ENCODE peak calls at places on chromosomes 6 and 20, in five cellular contexts. M, E, W, V and A are unnamed samples.

GRCh38 chr6:107124934-107125348 is 9.6 kb upstream of the BEND3 start:
- DNase-seq in E (no peak), M (no peak), W (peak), V (no peak), A (no peak)

GRCh38 chr6:100553243-100553642 is 88.5 kb upstream of the SIM1 start:
- DNase-seq in V (no peak), E (no peak), M (no peak), W (no peak), A (no peak)

GRCh38 chr20:8735014-8735413 is 333.9 kb upstream of the PLCB4 start:
- DNase-seq in V (no peak), E (no peak), M (no peak), W (no peak), A (no peak)

GRCh38 chr6:145731432-145731831 is 3.9 kb downstream of the EPM2A start:
- DNase-seq in V (no peak), W (no peak), M (no peak), E (no peak), A (peak)

GRCh38 chr6:11346516-11346915 is 114.0 kb upstream of the NEDD9 start:
- DNase-seq in E (no peak), V (no peak), W (no peak), M (no peak), A (no peak)

GRCh38 chr6:83051386-83052172 is 14.1 kb downstream of the UBE3D start:
- DNase-seq in V (no peak), E (no peak), W (no peak), M (no peak), A (no peak)

GRCh38 chr20:24828992-24829648 is 119.9 kb upstream of the CST7 start:
- DNase-seq in W (no peak), E (no peak), V (no peak), M (no peak), A (no peak)

GRCh38 chr20:20690676-20691476 is 21.6 kb downstream of the RALGAPA2 start:
- DNase-seq in V (peak), E (no peak), W (no peak), M (no peak), A (no peak)

GRCh38 chr20:4713401-4713800 is 8.3 kb upstream of the PRND start:
- DNase-seq in M (no peak), W (no peak), V (no peak), E (no peak), A (no peak)

GRCh38 chr6:816510-817084 is 123.7 kb upstream of the EXOC2 start:
- DNase-seq in V (peak), E (no peak), W (no peak), M (no peak), A (no peak)

GRCh38 chr6:79589701-79590100 is 41.4 kb upstream of the SH3BGRL2 start:
- DNase-seq in E (no peak), V (no peak), M (no peak), W (no peak), A (no peak)

GRCh38 chr20:2671977-2672376 is 8.0 kb upstream of the IDH3B start:
- DNase-seq in E (no peak), M (no peak), W (peak), V (peak), A (no peak)

GRCh38 chr6:27145731-27146455 is 101.6 kb upstream of the PRSS16 start:
- DNase-seq in M (peak), V (peak), W (peak), E (no peak), A (peak)

GRCh38 chr6:47076422-47077344 is 34.6 kb upstream of the ADGRF1 start:
- DNase-seq in M (no peak), V (no peak), W (no peak), E (no peak), A (no peak)

GRCh38 chr6:44257753-44258324 is 511 bp upstream of the SLC35B2 start:
- DNase-seq in W (no peak), V (no peak), M (no peak), E (no peak), A (no peak)

GRCh38 chr6:88870728-88871330 is 92.6 kb downstream of the RNGTT start:
- DNase-seq in V (no peak), E (peak), W (peak), M (peak), A (no peak)

GRCh38 chr20:33947709-33948295 is 45.9 kb upstream of the RALY start:
- DNase-seq in M (peak), V (no peak), W (peak), E (peak), A (peak)

GRCh38 chr20:15362849-15363248 is 1025.4 kb upstream of the FLRT3 start:
- DNase-seq in V (no peak), W (peak), E (no peak), M (no peak), A (no peak)

GRCh38 chr6:137160763-137161162 is 12.7 kb downstream of the IL22RA2 start:
- DNase-seq in V (no peak), W (no peak), M (no peak), E (no peak), A (no peak)

GRCh38 chr6:107789361-107789760 is 34.8 kb downstream of the SCML4 start:
- DNase-seq in E (no peak), V (no peak), M (no peak), W (no peak), A (no peak)

GRCh38 chr20:53011640-53012039 is 39.5 kb downstream of the TSHZ2 start:
- DNase-seq in E (no peak), W (no peak), V (no peak), M (no peak), A (no peak)

GRCh38 chr6:135753196-135753595 is 98.3 kb upstream of the PDE7B start:
- DNase-seq in W (no peak), M (no peak), V (no peak), E (no peak), A (no peak)

GRCh38 chr6:28985396-28986164 is 19.5 kb downstream of the ZNF311 start:
- DNase-seq in E (peak), V (no peak), M (no peak), W (peak), A (no peak)

GRCh38 chr6:139338845-139339244 is 35.6 kb downstream of the CITED2 start:
- DNase-seq in M (no peak), V (peak), E (no peak), W (no peak), A (no peak)

GRCh38 chr20:46963758-46964181 is 69.1 kb downstream of the EYA2 start:
- DNase-seq in M (no peak), E (no peak), V (no peak), W (no peak), A (no peak)

GRCh38 chr20:17558154-17558940 is 11.5 kb upstream of the DSTN start:
- DNase-seq in V (no peak), E (peak), M (no peak), W (peak), A (peak)

GRCh38 chr6:16302721-16303552 is 64.5 kb downstream of the GMPR start:
- DNase-seq in E (no peak), W (peak), V (no peak), M (no peak), A (no peak)

GRCh38 chr20:47352332-47353223 is 3.9 kb downstream of the ZMYND8 start:
- DNase-seq in M (no peak), V (no peak), W (peak), E (no peak), A (no peak)